ENCODE peak calls at places on chromosomes 13 and 19, in four cellular contexts. H, O, J and A are unnamed samples.

GRCh38 chr19:10828981-10829821 is 6.8 kb downstream of the TMED1 start:
- DNase-seq in H (no peak), O (no peak), J (peak), A (no peak)

GRCh38 chr13:105982219-105982618 is 553.2 kb downstream of the EFNB2 start:
- DNase-seq in H (no peak), O (no peak), J (peak), A (no peak)

GRCh38 chr19:31350693-31351211 is 1.5 kb upstream of the TSHZ3 start:
- DNase-seq in H (no peak), O (no peak), J (peak), A (peak)

GRCh38 chr13:27110056-27110746 is 61.4 kb downstream of the USP12 start:
- DNase-seq in H (no peak), O (no peak), J (no peak), A (no peak)

GRCh38 chr13:80262051-80262695 is 78.8 kb downstream of the SPRY2 start:
- DNase-seq in H (no peak), O (no peak), J (peak), A (no peak)

GRCh38 chr13:106197506-106197905 is 338.0 kb downstream of the EFNB2 start:
- DNase-seq in H (no peak), O (no peak), J (no peak), A (no peak)

GRCh38 chr13:46181799-46182490 is at the start of gene LCP1:
- DNase-seq in H (peak), O (peak), J (peak), A (peak)

GRCh38 chr13:61410266-61410665 is 5.4 kb downstream of the PCDH20 start:
- DNase-seq in H (no peak), O (no peak), J (no peak), A (no peak)

GRCh38 chr13:40352807-40353562 is 313.5 kb downstream of the FOXO1 start:
- DNase-seq in H (no peak), O (no peak), J (no peak), A (no peak)

GRCh38 chr13:43057653-43058317 is 34.4 kb downstream of the DNAJC15 start:
- DNase-seq in H (peak), O (peak), J (peak), A (peak)

GRCh38 chr13:86725105-86725504 is 925.9 kb upstream of the SLITRK6 start:
- DNase-seq in H (no peak), O (no peak), J (peak), A (no peak)

GRCh38 chr19:32566246-32566830 is 14.7 kb upstream of the PDCD5 start:
- DNase-seq in H (no peak), O (no peak), J (no peak), A (no peak)

GRCh38 chr19:4877753-4878490 is 10.5 kb upstream of the PLIN3 start:
- DNase-seq in H (no peak), O (no peak), J (peak), A (no peak)

GRCh38 chr19:36963262-36963661 is 47.1 kb downstream of the ZNF568 start:
- DNase-seq in H (no peak), O (no peak), J (no peak), A (no peak)

GRCh38 chr13:107275945-107276614 is 708.1 kb upstream of the ARGLU1 start:
- DNase-seq in H (no peak), O (no peak), J (no peak), A (no peak)

GRCh38 chr13:100519626-100520025 is 69.0 kb downstream of the GGACT start:
- DNase-seq in H (no peak), O (no peak), J (no peak), A (no peak)

GRCh38 chr19:797528-798414 is 519 bp downstream of the PTBP1 start:
- DNase-seq in H (peak), O (peak), J (peak), A (peak)

GRCh38 chr19:45153339-45154063 is 7.3 kb downstream of the NKPD1 start:
- DNase-seq in H (peak), O (peak), J (peak), A (peak)

GRCh38 chr13:36850790-36851438 is 31.9 kb downstream of the RFXAP start:
- DNase-seq in H (no peak), O (no peak), J (no peak), A (no peak)

GRCh38 chr13:28470286-28470685 is 24.6 kb downstream of the FLT1 start:
- DNase-seq in H (no peak), O (no peak), J (no peak), A (no peak)

GRCh38 chr13:39244561-39245230 is 206.4 kb downstream of the NHLRC3 start:
- DNase-seq in H (peak), O (no peak), J (no peak), A (no peak)

GRCh38 chr19:53994811-53995210 is 3.4 kb downstream of the CACNG6 start:
- DNase-seq in H (no peak), O (no peak), J (no peak), A (no peak)

GRCh38 chr13:44142911-44143665 is 230.5 kb upstream of the SERP2 start:
- DNase-seq in H (no peak), O (no peak), J (no peak), A (no peak)

GRCh38 chr19:38649305-38650179 is 2.1 kb downstream of the ACTN4 start:
- DNase-seq in H (no peak), O (no peak), J (no peak), A (no peak)

GRCh38 chr19:3350014-3350663 is 16.2 kb upstream of the NFIC start:
- DNase-seq in H (no peak), O (no peak), J (no peak), A (no peak)

GRCh38 chr13:55553736-55554135 is 1587.0 kb upstream of the PRR20A start:
- DNase-seq in H (no peak), O (no peak), J (no peak), A (no peak)

GRCh38 chr13:40137400-40137799 is 481.9 kb downstream of the COG6 start:
- DNase-seq in H (no peak), O (no peak), J (no peak), A (no peak)

GRCh38 chr13:21022694-21023325 is 38.6 kb downstream of the LATS2 start:
- DNase-seq in H (no peak), O (no peak), J (peak), A (no peak)

GRCh38 chr19:3955688-3956087 is 15.2 kb downstream of the DAPK3 start:
- DNase-seq in H (no peak), O (no peak), J (no peak), A (no peak)